ENCODE peak calls at places on chromosomes 13 and 19, in six cellular contexts. T is SK-N-SH, D is HepG2, G is HCT116, Q is K562, E is H1. R is an unnamed sample.

GRCh38 chr19:28898279-28898678 is 314.7 kb downstream of the UQCRFS1 start:
- DNase-seq in T (no peak), D (no peak), G (no peak), Q (no peak), E (no peak), R (no peak)

GRCh38 chr19:55336101-55336500 is 3.6 kb upstream of the KMT5C start:
- DNase-seq in T (no peak), D (no peak), G (no peak), Q (no peak), E (no peak), R (no peak)

GRCh38 chr13:111914241-111915103 is 152.5 kb upstream of the SOX1 start:
- DNase-seq in T (no peak), D (no peak), G (no peak), Q (no peak), E (peak), R (no peak)

GRCh38 chr13:22505489-22505888 is 675.3 kb upstream of the SGCG start:
- DNase-seq in T (no peak), D (no peak), G (no peak), Q (no peak), E (no peak), R (no peak)

GRCh38 chr19:36245210-36246005 is 30.5 kb downstream of the ZNF146 start:
- DNase-seq in T (peak), D (no peak), G (no peak), Q (no peak), E (peak), R (no peak)

GRCh38 chr19:1064661-1065605 is 2.0 kb upstream of the ARHGAP45 start:
- DNase-seq in T (peak), D (no peak), G (peak), Q (no peak), E (peak), R (peak)

GRCh38 chr13:107023335-107023734 is 455.4 kb upstream of the ARGLU1 start:
- DNase-seq in T (no peak), D (no peak), G (no peak), Q (no peak), E (no peak), R (no peak)

GRCh38 chr19:46080561-46080960 is 39.8 kb upstream of the IGFL4 start:
- DNase-seq in T (no peak), D (no peak), G (no peak), Q (no peak), E (no peak), R (no peak)

GRCh38 chr19:6424190-6424938 is at the start of gene KHSRP:
- DNase-seq in T (peak), D (no peak), G (no peak), Q (peak), E (peak), R (no peak)

GRCh38 chr19:6065685-6066365 is 44.5 kb downstream of the RFX2 start:
- DNase-seq in T (no peak), D (peak), G (no peak), Q (peak), E (no peak), R (no peak)

GRCh38 chr13:23579072-23579885 is 9.1 kb downstream of the TNFRSF19 start:
- DNase-seq in T (peak), D (peak), G (peak), Q (peak), E (peak), R (peak)

GRCh38 chr19:41886761-41887710 is 4.1 kb downstream of the ARHGEF1 start:
- DNase-seq in T (no peak), D (no peak), G (no peak), Q (no peak), E (no peak), R (no peak)

GRCh38 chr19:39181500-39182173 is 15.1 kb upstream of the NCCRP1 start:
- DNase-seq in T (no peak), D (no peak), G (no peak), Q (no peak), E (no peak), R (no peak)

GRCh38 chr19:13079542-13079986 is 23.1 kb downstream of the LYL1 start:
- DNase-seq in T (peak), D (no peak), G (no peak), Q (peak), E (no peak), R (no peak)

GRCh38 chr13:31119526-31119925 is 42.2 kb downstream of the HSPH1 start:
- DNase-seq in T (no peak), D (no peak), G (no peak), Q (no peak), E (peak), R (no peak)

GRCh38 chr19:15248648-15249559 is 16.7 kb upstream of the EPHX3 start:
- DNase-seq in T (no peak), D (no peak), G (no peak), Q (no peak), E (no peak), R (peak)

GRCh38 chr19:3202346-3202745 is 16.6 kb downstream of the NCLN start:
- DNase-seq in T (no peak), D (no peak), G (no peak), Q (no peak), E (no peak), R (no peak)

GRCh38 chr13:110113284-110113764 is 193.6 kb downstream of the COL4A1 start:
- DNase-seq in T (no peak), D (no peak), G (no peak), Q (no peak), E (no peak), R (no peak)

GRCh38 chr13:96089749-96090239 is at the start of gene HS6ST3:
- DNase-seq in T (peak), D (no peak), G (peak), Q (peak), E (no peak), R (peak)

GRCh38 chr13:43251967-43252366 is 228.6 kb downstream of the DNAJC15 start:
- DNase-seq in T (no peak), D (no peak), G (no peak), Q (no peak), E (no peak), R (no peak)

GRCh38 chr13:21344662-21345176 is 114.4 kb downstream of the ZDHHC20 start:
- DNase-seq in T (no peak), D (no peak), G (no peak), Q (no peak), E (no peak), R (no peak)

GRCh38 chr19:53871448-53871847 is 3.8 kb downstream of the MYADM start:
- DNase-seq in T (no peak), D (no peak), G (no peak), Q (no peak), E (no peak), R (no peak)

GRCh38 chr19:53868091-53868891 is 608 bp downstream of the MYADM start:
- DNase-seq in T (peak), D (peak), G (no peak), Q (peak), E (peak), R (peak)

GRCh38 chr19:53867225-53868090 is at the start of gene MYADM:
- DNase-seq in T (peak), D (peak), G (peak), Q (peak), E (peak), R (peak)

GRCh38 chr19:53870485-53870844 is 2.8 kb downstream of the MYADM start:
- DNase-seq in T (no peak), D (no peak), G (no peak), Q (no peak), E (no peak), R (peak)

GRCh38 chr19:53868892-53869804 is 1.5 kb downstream of the MYADM start:
- DNase-seq in T (peak), D (peak), G (peak), Q (peak), E (peak), R (peak)
- TF ChIP-seq JUND in T (no peak), D (no peak), G (no peak), Q (peak), E (no peak), R (no peak)

GRCh38 chr19:4585556-4585955 is 26.1 kb upstream of the SEMA6B start:
- DNase-seq in T (no peak), D (no peak), G (no peak), Q (no peak), E (no peak), R (no peak)

GRCh38 chr19:4584670-4585460 is 25.4 kb upstream of the SEMA6B start:
- DNase-seq in T (peak), D (no peak), G (no peak), Q (peak), E (peak), R (no peak)

GRCh38 chr19:4587527-4587926 is 28.0 kb upstream of the SEMA6B start:
- DNase-seq in T (no peak), D (no peak), G (no peak), Q (no peak), E (no peak), R (no peak)

GRCh38 chr19:4586245-4586644 is 26.8 kb upstream of the SEMA6B start:
- DNase-seq in T (no peak), D (no peak), G (no peak), Q (no peak), E (no peak), R (no peak)

DNA sequence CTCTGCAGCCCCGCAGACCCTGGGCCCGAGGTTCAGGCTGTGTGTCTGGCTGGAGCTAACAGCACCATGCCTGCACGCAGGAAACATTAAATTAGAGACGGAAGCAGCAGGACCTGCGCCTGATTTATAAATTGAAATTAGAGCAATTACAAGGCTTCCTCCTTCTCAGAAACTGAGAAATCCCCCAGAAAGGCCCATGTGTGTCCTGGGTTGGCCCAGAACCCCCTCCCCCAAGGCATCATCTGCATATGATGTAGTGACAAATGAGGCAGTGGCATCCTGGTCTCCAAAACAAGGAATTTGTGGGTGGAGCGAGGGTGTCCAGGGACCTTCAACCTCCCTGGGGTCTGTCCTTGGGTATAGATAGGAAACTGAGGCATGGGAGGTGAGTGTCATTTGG is 27.2 kb upstream of the SEMA6B start:
- DNase-seq in T (no peak), D (no peak), G (no peak), Q (no peak), E (no peak), R (no peak)
- TF ChIP-seq JUND in T (no peak), D (no peak), G (no peak), Q (no peak), E (no peak), R (no peak)

DNA sequence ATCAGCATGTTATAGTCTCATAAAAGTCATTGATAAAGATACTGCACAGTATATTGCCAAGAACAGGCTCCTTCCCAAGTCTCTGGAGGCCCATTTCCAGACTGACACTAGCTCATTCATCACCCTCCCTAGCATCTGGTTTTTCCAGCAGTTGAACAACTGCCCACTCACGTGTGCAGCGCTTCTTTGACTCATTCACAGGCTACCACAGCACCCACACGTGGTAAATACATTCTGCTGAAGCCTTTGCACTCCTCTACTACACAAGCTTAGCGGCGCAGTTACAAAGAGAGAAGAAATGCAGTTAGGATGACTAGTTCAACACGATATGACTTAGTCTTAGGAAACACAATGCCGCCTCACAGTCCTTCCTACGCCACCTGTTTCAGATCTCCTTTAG is 87.7 kb downstream of the DOCK9 start:
- DNase-seq in T (no peak), D (no peak), G (no peak), Q (no peak), E (no peak), R (no peak)
- TF ChIP-seq JUND in T (no peak), D (no peak), G (no peak), Q (no peak), E (no peak), R (no peak)

GRCh38 chr19:31674503-31675186 is 325.4 kb upstream of the TSHZ3 start:
- DNase-seq in T (no peak), D (no peak), G (no peak), Q (no peak), E (no peak), R (no peak)
- TF ChIP-seq JUND in T (no peak), D (no peak), G (no peak), Q (no peak), E (no peak), R (no peak)

R was measured in T47D.